ENCODE peak calls at places on chromosomes 11 and 22, in four cellular contexts. X is omental fat pad, S is cardiac muscle cell, J is mammary epithelial cell. Y is an unnamed sample.
A peak's percentile ranks its signal among the peaks of the same experiment; 100 is the strongest.

GRCh38 chr22:44483878-44484277 is 14.2 kb downstream of the RTL6 start:
- DNase-seq in X (no peak), J (no peak), S (no peak), Y (no peak)

GRCh38 chr11:75667831-75668507 is 869 bp downstream of the MAP6 start:
- DNase-seq in S (peak; percentile 69), J (peak; percentile 36), X (no peak), Y (no peak)

GRCh38 chr11:35165416-35166368 is 26.7 kb downstream of the CD44 start:
- DNase-seq in X (no peak), J (peak; percentile 71), S (no peak), Y (peak; percentile 65)

GRCh38 chr22:25030636-25031035 is 78.1 kb downstream of the KIAA1671 start:
- DNase-seq in S (no peak), X (no peak), J (no peak), Y (no peak)

GRCh38 chr22:37716708-37717107 is 19.9 kb downstream of the TRIOBP start:
- DNase-seq in S (no peak), X (no peak), J (peak; percentile 80), Y (peak; percentile 85)

GRCh38 chr11:77115181-77115611 is 12.6 kb downstream of the OMP start:
- DNase-seq in X (no peak), S (no peak), J (no peak), Y (no peak)

GRCh38 chr11:75523189-75523588 is 2.6 kb downstream of the GDPD5 start:
- DNase-seq in J (no peak), S (no peak), X (no peak), Y (no peak)

GRCh38 chr11:68471360-68472340 is 11.1 kb downstream of the PPP6R3 start:
- DNase-seq in J (peak; percentile 87), S (no peak), X (no peak), Y (no peak)

GRCh38 chr11:37914859-37915258 is 1316.8 kb upstream of the RAG2 start:
- DNase-seq in X (no peak), J (no peak), S (no peak), Y (no peak)

GRCh38 chr11:62615521-62615920 is 2.5 kb downstream of the ROM1 start:
- DNase-seq in X (no peak), S (no peak), J (no peak), Y (no peak)

GRCh38 chr11:12411395-12411794 is 34.0 kb downstream of the PARVA start:
- DNase-seq in X (no peak), J (no peak), S (no peak), Y (no peak)

GRCh38 chr22:31646186-31647019 is 15.6 kb downstream of the PISD start:
- DNase-seq in S (no peak), J (peak; percentile 99), X (no peak), Y (peak; percentile 99)

GRCh38 chr11:112216591-112217105 is 9.6 kb upstream of the PTS start:
- DNase-seq in X (no peak), J (no peak), S (no peak), Y (no peak)

GRCh38 chr22:50283821-50284220 is 13.6 kb upstream of the MAPK11 start:
- DNase-seq in S (no peak), X (no peak), J (no peak), Y (no peak)

GRCh38 chr11:86278226-86278625 is 23.8 kb upstream of the HIKESHI start:
- DNase-seq in J (no peak), X (no peak), S (no peak), Y (no peak)

GRCh38 chr11:102386376-102386775 is 39.4 kb downstream of the BIRC2 start:
- DNase-seq in S (no peak), X (no peak), J (no peak), Y (no peak)

GRCh38 chr22:19407649-19408606 is 23.6 kb downstream of the HIRA start:
- DNase-seq in S (peak; percentile 77), J (no peak), X (no peak), Y (no peak)

GRCh38 chr11:5541427-5541826 is 6.9 kb downstream of the OR52H1 start:
- DNase-seq in J (no peak), X (no peak), S (no peak), Y (no peak)

GRCh38 chr22:44172370-44173108 is 8.2 kb upstream of the PARVG start:
- DNase-seq in S (no peak), X (peak; percentile 34), J (no peak), Y (no peak)

GRCh38 chr11:60918941-60919275 is 5.0 kb downstream of the TMEM109 start:
- DNase-seq in X (no peak), S (no peak), J (peak; percentile 76), Y (peak; percentile 64)

GRCh38 chr11:130070109-130070828 is 575 bp downstream of the APLP2 start:
- DNase-seq in J (peak; percentile 27), S (peak; percentile 66), X (no peak), Y (no peak)

GRCh38 chr11:123195182-123196059 is at the start of gene CLMP:
- DNase-seq in J (peak; percentile 58), S (peak; percentile 35), X (no peak), Y (no peak)

GRCh38 chr22:50267591-50268390 is 2.4 kb downstream of the MAPK11 start:
- DNase-seq in S (peak; percentile 67), X (no peak), J (peak; percentile 37), Y (no peak)

GRCh38 chr11:75462117-75462653 is 29.2 kb upstream of the KLHL35 start:
- DNase-seq in S (no peak), J (no peak), X (no peak), Y (no peak)

GRCh38 chr22:27467039-27467438 is 334.5 kb downstream of the MN1 start:
- DNase-seq in X (no peak), S (no peak), J (no peak), Y (no peak)

GRCh38 chr11:82754410-82754809 is 20.7 kb upstream of the FAM181B start:
- DNase-seq in X (no peak), J (no peak), S (no peak), Y (peak; percentile 22)

GRCh38 chr11:127888396-127888795 is 699.0 kb downstream of the ETS1 start:
- DNase-seq in J (no peak), S (no peak), X (no peak), Y (no peak)

GRCh38 chr22:49243965-49244364 is 583.7 kb downstream of the BRD1 start:
- DNase-seq in X (no peak), J (no peak), S (no peak), Y (no peak)

GRCh38 chr11:121513807-121514206 is 61.0 kb upstream of the SORL1-AS1 start:
- DNase-seq in X (no peak), J (no peak), S (no peak), Y (no peak)

GRCh38 chr11:86174101-86175046 is 70.2 kb upstream of the EED start:
- DNase-seq in X (peak; percentile 37), J (peak; percentile 97), S (peak; percentile 36), Y (peak; percentile 97)

GRCh38 chr11:64876226-64876750 is 2.1 kb downstream of the EHD1 start:
- DNase-seq in X (no peak), S (no peak), J (no peak), Y (no peak)

GRCh38 chr11:64878223-64878493 is 263 bp downstream of the EHD1 start:
- DNase-seq in S (no peak), J (no peak), X (no peak), Y (no peak)

GRCh38 chr11:64878494-64879225 is at the start of gene EHD1:
- DNase-seq in S (peak; percentile 99), X (peak; percentile 98), J (peak; percentile 96), Y (peak; percentile 92)

GRCh38 chr11:64876835-64877341 is 1.5 kb downstream of the EHD1 start:
- DNase-seq in S (peak; percentile 62), J (peak; percentile 39), X (no peak), Y (no peak)

DNA sequence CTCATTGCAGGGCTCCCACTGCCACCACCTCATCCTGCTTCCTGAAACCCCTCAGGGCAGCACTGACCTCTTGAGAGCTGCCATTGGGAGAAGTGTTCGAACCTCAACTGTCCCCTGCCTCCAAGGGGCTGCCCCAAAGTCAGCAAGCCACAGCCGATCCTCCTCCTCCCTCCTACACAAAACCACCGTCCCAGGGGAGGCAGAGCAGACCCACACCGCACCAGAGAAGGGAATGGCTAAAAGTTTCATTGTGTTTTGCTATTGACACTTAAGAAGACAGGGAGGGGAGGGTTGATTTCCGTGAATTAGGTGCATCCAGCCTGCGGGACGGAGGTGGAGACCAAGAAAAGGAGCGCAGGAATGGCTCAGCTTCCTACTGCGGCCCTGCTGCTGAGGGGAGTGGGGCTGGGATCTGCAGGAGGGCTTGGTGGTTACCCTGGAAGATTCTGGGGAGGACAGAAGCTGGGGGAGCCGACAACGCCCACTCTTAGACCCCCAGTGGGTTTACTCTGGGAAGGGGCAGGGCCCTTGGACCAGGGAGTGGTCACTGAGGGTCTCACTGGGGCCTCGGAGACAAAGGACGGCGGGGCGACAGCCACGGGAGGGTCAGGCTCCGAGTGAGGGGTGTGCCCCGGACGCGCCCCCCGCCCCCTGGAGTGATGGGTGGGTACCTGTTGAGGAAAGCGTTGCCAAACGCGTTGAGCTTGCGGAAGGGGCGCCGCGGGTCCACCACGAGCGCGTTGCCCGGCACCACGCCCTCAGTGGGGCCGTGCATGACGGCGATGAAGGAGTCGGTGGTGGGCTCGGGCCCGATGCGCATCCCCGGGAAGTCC is 815 bp downstream of the EHD1 start:
- DNase-seq in X (no peak), J (no peak), S (no peak), Y (no peak)
- TF ChIP-seq CTCF in X (no peak), J (no peak), S (no peak), Y (no peak)

GRCh38 chr11:105333153-105333552 is 193.6 kb upstream of the CARD18 start:
- DNase-seq in S (no peak), X (no peak), J (no peak), Y (no peak)
- TF ChIP-seq CTCF in S (no peak), X (no peak), J (no peak), Y (no peak)

DNA sequence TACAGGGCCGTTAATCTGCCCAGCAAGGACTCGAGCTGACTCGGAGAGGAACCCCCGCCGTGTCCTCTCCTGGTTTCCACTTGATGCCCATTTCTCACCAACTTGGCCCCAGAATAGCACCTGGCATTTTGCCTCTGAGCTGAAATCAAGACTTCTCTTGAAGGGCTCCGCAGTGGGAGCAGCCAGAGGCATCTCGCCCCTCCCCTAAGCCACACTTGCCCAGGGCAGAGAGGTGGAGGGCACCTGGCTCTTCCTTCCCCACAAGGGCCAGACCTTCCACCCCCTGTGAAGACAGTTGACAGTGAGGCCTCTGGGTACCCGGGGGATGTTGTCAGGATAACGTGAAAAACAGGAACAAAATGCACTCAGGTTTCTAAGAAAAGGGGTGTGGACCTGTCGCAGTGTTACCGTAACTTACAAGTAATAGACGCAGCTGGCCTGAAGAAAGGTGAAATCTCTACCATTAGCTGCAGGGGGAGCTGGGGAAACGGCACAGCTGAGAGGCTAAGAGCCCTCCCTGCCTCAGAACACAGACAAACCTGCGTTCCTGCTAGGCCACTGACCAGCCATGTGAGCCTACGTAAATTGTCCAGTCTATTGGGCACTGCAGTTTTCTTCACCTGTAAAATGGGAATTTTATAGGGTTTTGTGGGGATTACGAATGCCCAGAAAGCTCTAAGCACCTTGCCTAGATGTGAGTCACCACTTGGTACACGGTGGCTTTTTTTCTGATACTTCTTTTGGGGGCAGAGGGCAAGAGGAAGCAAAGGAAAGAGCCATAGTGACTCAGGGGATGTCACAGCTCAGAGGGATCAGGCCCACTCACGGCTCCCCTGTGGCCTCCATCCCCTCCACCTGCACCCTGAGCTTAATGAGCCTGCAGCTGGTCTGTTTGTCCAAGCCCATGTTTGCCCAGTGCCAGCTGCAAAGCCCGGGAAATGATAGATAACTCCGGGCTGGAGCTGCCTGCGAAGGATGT is 18.6 kb upstream of the CABP7 start:
- DNase-seq in J (no peak), S (peak; percentile 55), X (no peak), Y (peak; percentile 51)
- TF ChIP-seq CTCF in J (no peak), S (peak; percentile 27), X (no peak), Y (peak; percentile 64)

DNA sequence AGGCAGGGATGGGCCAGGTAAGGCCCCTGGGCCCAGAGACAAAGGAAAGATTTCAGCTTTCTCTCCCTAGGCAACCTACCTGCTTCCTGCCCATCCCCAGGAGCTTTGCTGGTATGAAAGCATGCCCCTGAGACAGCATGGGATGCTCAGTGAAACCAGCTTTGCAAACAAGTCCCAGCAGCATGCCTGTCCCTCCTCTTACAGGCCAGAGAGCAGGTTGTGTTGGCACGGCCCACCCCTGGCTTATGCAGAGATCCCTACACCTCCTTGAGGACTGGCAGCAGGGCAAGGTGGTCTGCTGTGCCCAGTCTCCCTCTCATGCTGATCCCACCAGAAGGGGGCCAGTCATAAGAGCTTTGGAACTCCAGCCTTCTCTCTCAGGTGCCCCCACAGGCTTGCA is 3.1 kb downstream of the SCN4B start:
- DNase-seq in J (no peak), S (no peak), X (no peak), Y (no peak)
- TF ChIP-seq CTCF in J (no peak), S (no peak), X (no peak), Y (no peak)